ENCODE peak calls at places on chromosome 5, in six cellular contexts. S, G, Z, C, J and P are unnamed samples.

GRCh38 chr5:41097642-41098041 is 26.5 kb upstream of the MROH2B start:
- DNase-seq in S (no peak), G (no peak), Z (no peak), C (no peak), J (no peak), P (no peak)

GRCh38 chr5:17314907-17315471 is 97.6 kb downstream of the BASP1 start:
- DNase-seq in S (no peak), G (no peak), Z (peak), C (no peak), J (no peak), P (no peak)

GRCh38 chr5:72320022-72320898 is at the start of the genes MRPS27 and PTCD2:
- DNase-seq in S (peak), G (peak), Z (peak), C (peak), J (peak), P (peak)

GRCh38 chr5:172642046-172642409 is 965 bp downstream of the NEURL1B start:
- DNase-seq in S (no peak), G (no peak), Z (no peak), C (no peak), J (no peak), P (no peak)

GRCh38 chr5:67300321-67300720 is 103.7 kb upstream of the CD180 start:
- DNase-seq in S (no peak), G (no peak), Z (no peak), C (no peak), J (no peak), P (no peak)

GRCh38 chr5:55692509-55692908 is 19.6 kb downstream of the SLC38A9 start:
- DNase-seq in S (no peak), G (peak), Z (no peak), C (no peak), J (no peak), P (no peak)

GRCh38 chr5:126235628-126236027 is 187.6 kb upstream of the GRAMD2B start:
- DNase-seq in S (no peak), G (no peak), Z (no peak), C (no peak), J (no peak), P (no peak)

GRCh38 chr5:63306909-63307308 is 655.3 kb downstream of the HTR1A start:
- DNase-seq in S (no peak), G (no peak), Z (no peak), C (no peak), J (no peak), P (no peak)

GRCh38 chr5:9380108-9380507 is 165.8 kb downstream of the SEMA5A start:
- DNase-seq in S (no peak), G (no peak), Z (no peak), C (no peak), J (no peak), P (no peak)

GRCh38 chr5:142811840-142812557 is 41.8 kb downstream of the ARHGAP26 start:
- DNase-seq in S (no peak), G (no peak), Z (no peak), C (no peak), J (no peak), P (peak)

GRCh38 chr5:78719504-78720233 is 71.1 kb upstream of the LHFPL2 start:
- DNase-seq in S (no peak), G (no peak), Z (no peak), C (no peak), J (no peak), P (no peak)

GRCh38 chr5:128378196-128378595 is 159.8 kb downstream of the FBN2 start:
- DNase-seq in S (no peak), G (no peak), Z (no peak), C (no peak), J (no peak), P (no peak)

GRCh38 chr5:65969539-65970393 is 43.4 kb downstream of the ERBIN start:
- DNase-seq in S (no peak), G (no peak), Z (no peak), C (no peak), J (no peak), P (no peak)

GRCh38 chr5:116068028-116068632 is 16.7 kb upstream of the COMMD10 start:
- DNase-seq in S (peak), G (peak), Z (no peak), C (no peak), J (peak), P (peak)

GRCh38 chr5:179762781-179763176 is 30.2 kb downstream of the MAML1 start:
- DNase-seq in S (no peak), G (no peak), Z (no peak), C (no peak), J (no peak), P (peak)

GRCh38 chr5:36495638-36496010 is 110.8 kb upstream of the SLC1A3 start:
- DNase-seq in S (no peak), G (no peak), Z (no peak), C (no peak), J (no peak), P (no peak)

GRCh38 chr5:56026863-56027300 is 32.1 kb upstream of the IL6ST start:
- DNase-seq in S (no peak), G (no peak), Z (peak), C (no peak), J (no peak), P (no peak)

GRCh38 chr5:11563822-11564221 is 340.4 kb downstream of the CTNND2 start:
- DNase-seq in S (no peak), G (peak), Z (no peak), C (no peak), J (no peak), P (no peak)

GRCh38 chr5:151270599-151270998 is 17.6 kb downstream of the GM2A start:
- DNase-seq in S (no peak), G (no peak), Z (peak), C (no peak), J (no peak), P (no peak)

GRCh38 chr5:34675857-34676256 is 19.7 kb downstream of the RAI14 start:
- DNase-seq in S (no peak), G (no peak), Z (no peak), C (no peak), J (no peak), P (no peak)

GRCh38 chr5:72378636-72379289 is 58.6 kb downstream of the PTCD2 start:
- DNase-seq in S (peak), G (no peak), Z (no peak), C (no peak), J (peak), P (no peak)

GRCh38 chr5:33721491-33722245 is 170.1 kb downstream of the ADAMTS12 start:
- DNase-seq in S (no peak), G (no peak), Z (no peak), C (no peak), J (no peak), P (no peak)

GRCh38 chr5:180161420-180162303 is 47.3 kb downstream of the RASGEF1C start:
- DNase-seq in S (peak), G (peak), Z (no peak), C (no peak), J (no peak), P (no peak)

GRCh38 chr5:59992206-59992605 is 98.7 kb upstream of the PDE4D start:
- DNase-seq in S (no peak), G (no peak), Z (no peak), C (no peak), J (no peak), P (no peak)

GRCh38 chr5:37121027-37121426 is 128.1 kb downstream of the CPLANE1 start:
- DNase-seq in S (no peak), G (no peak), Z (no peak), C (no peak), J (no peak), P (peak)

GRCh38 chr5:32559411-32559810 is 25.9 kb upstream of the SUB1 start:
- DNase-seq in S (no peak), G (no peak), Z (no peak), C (no peak), J (peak), P (no peak)

GRCh38 chr5:172035039-172035438 is 28.6 kb upstream of the FBXW11 start:
- DNase-seq in S (no peak), G (no peak), Z (peak), C (no peak), J (no peak), P (no peak)

GRCh38 chr5:53481354-53481886 is 991 bp downstream of the FST start:
- DNase-seq in S (no peak), G (no peak), Z (no peak), C (no peak), J (no peak), P (no peak)

GRCh38 chr5:149907828-149908227 is 36.8 kb downstream of the PDE6A start:
- DNase-seq in S (no peak), G (no peak), Z (no peak), C (no peak), J (no peak), P (no peak)

GRCh38 chr5:175896641-175897040 is 25.3 kb downstream of the CPLX2 start:
- DNase-seq in S (no peak), G (no peak), Z (no peak), C (no peak), J (no peak), P (no peak)

GRCh38 chr5:135027699-135028615 is 6.1 kb downstream of the PITX1 start:
- DNase-seq in S (peak), G (no peak), Z (no peak), C (peak), J (peak), P (no peak)

GRCh38 chr5:67221487-67222242 is 25.1 kb upstream of the CD180 start:
- DNase-seq in S (no peak), G (no peak), Z (no peak), C (no peak), J (no peak), P (no peak)

GRCh38 chr5:160079753-160080152 is 39.5 kb downstream of the PWWP2A start:
- DNase-seq in S (no peak), G (no peak), Z (no peak), C (no peak), J (no peak), P (no peak)

GRCh38 chr5:160083012-160083436 is 36.2 kb downstream of the PWWP2A start:
- DNase-seq in S (no peak), G (no peak), Z (no peak), C (no peak), J (no peak), P (no peak)

GRCh38 chr5:160083501-160083900 is 35.7 kb downstream of the PWWP2A start:
- DNase-seq in S (no peak), G (no peak), Z (no peak), C (no peak), J (no peak), P (no peak)

GRCh38 chr5:160082589-160082988 is 36.7 kb downstream of the PWWP2A start:
- DNase-seq in S (no peak), G (no peak), Z (no peak), C (no peak), J (no peak), P (no peak)

DNA sequence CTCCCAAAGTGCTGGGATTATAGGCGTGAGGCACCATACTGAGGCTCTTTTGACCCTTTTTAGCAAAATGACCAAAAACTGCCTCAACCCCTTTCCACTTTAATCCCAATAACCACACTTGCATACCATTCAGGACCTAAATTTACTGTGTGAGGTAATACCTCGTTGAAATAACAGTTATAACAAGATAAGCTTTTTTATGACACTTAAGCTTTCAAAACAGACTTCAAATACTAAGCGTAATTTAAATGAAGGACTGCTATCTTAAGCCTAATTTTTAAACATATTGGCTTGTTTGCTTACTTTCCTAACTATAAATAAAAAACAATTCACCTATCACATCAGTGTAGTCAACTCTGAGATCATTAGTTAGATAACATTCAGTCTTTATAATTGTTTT is 37.8 kb downstream of the PWWP2A start:
- DNase-seq in S (no peak), G (no peak), Z (no peak), C (no peak), J (no peak), P (no peak)
- TF ChIP-seq CTCF in S (no peak), G (no peak), Z (no peak), C (no peak), J (no peak), P (no peak)

DNA sequence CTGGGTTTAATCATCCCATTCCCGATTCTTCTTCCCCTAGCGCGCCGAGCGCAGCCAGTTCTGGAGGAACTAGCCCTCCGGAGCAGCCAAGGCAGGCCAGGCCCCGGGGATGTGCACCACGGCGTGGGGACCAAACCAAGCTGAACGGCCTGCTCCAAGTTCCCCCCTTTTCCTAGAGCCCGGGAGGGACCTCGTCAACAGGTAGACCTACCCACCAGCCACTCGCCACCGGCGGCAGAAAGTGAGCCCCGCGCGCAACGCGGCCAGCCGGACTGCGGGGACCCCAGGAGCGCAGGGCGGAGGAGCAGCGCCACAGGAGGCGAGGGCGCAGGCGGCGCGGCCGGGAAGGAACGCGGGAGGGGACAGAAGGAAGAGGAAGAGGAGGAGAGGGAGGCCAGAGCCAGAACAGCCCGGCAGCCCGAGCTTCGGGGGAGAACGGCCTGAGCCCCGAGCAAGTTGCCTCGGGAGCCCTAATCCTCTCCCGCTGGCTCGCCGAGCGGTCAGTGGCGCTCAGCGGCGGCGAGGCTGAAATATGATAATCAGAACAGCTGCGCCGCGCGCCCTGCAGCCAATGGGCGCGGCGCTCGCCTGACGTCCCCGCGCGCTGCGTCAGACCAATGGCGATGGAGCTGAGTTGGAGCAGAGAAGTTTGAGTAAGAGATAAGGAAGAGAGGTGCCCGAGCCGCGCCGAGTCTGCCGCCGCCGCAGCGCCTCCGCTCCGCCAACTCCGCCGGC is at the start of gene ISL1:
- DNase-seq in S (peak), G (no peak), Z (no peak), C (peak), J (no peak), P (no peak)
- TF ChIP-seq GABPA in S (no peak), G (no peak), Z (no peak), C (no peak), J (no peak), P (no peak)

GRCh38 chr5:158522761-158523160 is 577.0 kb downstream of the EBF1 start:
- DNase-seq in S (no peak), G (no peak), Z (no peak), C (no peak), J (no peak), P (no peak)
- H3K4me3 ChIP-seq in S (no peak), G (no peak), Z (no peak), C (no peak), J (no peak), P (no peak)

GRCh38 chr5:39489263-39489662 is 64.5 kb upstream of the DAB2 start:
- DNase-seq in S (no peak), G (no peak), Z (no peak), C (no peak), J (no peak), P (no peak)
- TF ChIP-seq CTCF in S (no peak), G (no peak), Z (no peak), C (no peak), J (no peak), P (no peak)

GRCh38 chr5:177303121-177303924 is at the start of the genes PRELID1 and RAB24:
- DNase-seq in S (peak), G (peak), Z (no peak), C (peak), J (peak), P (peak)

GRCh38 chr5:177302354-177303110 is 987 bp downstream of the RAB24 start:
- DNase-seq in S (peak), G (no peak), Z (no peak), C (no peak), J (peak), P (no peak)

GRCh38 chr5:177300971-177301370 is 2.5 kb downstream of the RAB24 start:
- DNase-seq in S (no peak), G (no peak), Z (no peak), C (no peak), J (no peak), P (no peak)

GRCh38 chr5:177300236-177300880 is 3.2 kb downstream of the RAB24 start:
- DNase-seq in S (no peak), G (no peak), Z (peak), C (no peak), J (peak), P (peak)

DNA sequence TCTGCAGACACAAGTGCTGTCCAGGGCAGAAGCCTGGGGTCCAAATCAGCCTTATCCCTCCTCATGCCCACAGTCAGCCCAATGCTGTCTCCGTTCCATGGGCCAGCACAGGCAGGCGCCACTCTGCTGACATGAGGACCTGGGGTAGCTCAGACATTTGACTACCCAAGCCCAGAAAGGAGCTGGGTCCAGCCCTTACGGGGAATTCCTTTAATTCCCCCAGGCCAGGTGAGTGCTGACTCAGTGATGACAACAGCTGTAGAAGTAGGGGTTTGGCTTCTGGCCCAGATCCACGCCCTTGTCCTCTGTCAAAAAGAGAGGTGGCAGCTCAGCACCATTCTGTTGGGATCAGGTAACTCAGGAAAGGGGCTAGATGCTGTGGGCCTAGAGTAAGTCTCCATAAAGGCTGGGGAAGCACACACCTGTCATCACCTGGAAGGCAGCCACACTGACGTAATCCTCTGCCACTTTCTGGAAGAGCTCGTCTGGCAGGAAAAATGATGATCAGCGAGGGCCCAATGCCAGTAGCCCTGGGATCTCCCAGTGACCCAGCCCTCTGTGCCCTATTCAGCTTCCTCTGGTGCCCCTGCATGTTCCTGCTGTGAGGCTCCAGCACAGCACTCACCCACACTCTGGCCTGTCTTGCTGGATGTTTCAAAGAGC is 1.9 kb downstream of the RAB24 start:
- DNase-seq in S (no peak), G (no peak), Z (no peak), C (no peak), J (no peak), P (no peak)
- TF ChIP-seq GABPA in S (no peak), G (no peak), Z (no peak), C (no peak), J (no peak), P (no peak)

DNA sequence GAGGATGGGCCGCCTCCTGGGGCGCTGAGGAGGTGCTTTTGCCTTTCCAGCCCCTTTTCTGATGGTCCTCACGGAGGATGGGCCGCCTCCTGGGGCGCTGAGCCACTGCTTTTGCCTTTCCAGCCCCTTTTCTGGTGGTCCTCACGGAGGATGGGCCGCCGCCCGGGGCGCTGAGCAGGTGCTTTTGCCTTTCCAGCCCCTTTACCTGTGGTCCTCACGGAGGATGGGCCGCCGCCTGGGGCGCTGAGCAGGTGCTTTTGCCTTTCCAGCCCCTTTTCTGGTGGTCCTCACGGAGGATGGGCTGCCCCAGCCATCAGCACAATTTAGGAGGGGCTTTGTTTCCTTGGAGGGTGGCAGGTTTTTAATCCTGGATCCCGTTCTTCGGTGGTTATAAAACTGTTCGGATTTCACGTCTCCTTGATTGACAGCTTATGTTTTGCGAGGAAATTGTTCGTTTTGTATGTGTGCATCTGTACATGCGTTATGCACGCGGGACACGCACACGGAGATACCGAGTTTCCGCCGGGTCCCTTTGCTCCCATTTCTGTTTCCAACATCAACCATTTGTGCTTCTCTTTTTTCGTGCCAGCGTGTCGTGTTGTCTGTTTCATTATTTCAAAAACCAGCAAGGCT is 34.7 kb upstream of the SLC9A3 start:
- DNase-seq in S (no peak), G (no peak), Z (no peak), C (no peak), J (no peak), P (no peak)
- H3K4me3 ChIP-seq in S (no peak), G (no peak), Z (no peak), C (no peak), J (no peak), P (no peak)

GRCh38 chr5:168989731-168990505 is 311.0 kb downstream of the SLIT3 start:
- DNase-seq in S (no peak), G (peak), Z (no peak), C (no peak), J (no peak), P (no peak)

GRCh38 chr5:168991991-168992390 is 308.9 kb downstream of the SLIT3 start:
- DNase-seq in S (no peak), G (no peak), Z (no peak), C (no peak), J (no peak), P (no peak)

GRCh38 chr5:168991311-168991710 is 309.6 kb downstream of the SLIT3 start:
- DNase-seq in S (no peak), G (no peak), Z (no peak), C (no peak), J (no peak), P (no peak)

GRCh38 chr5:168995024-168995423 is 305.9 kb downstream of the SLIT3 start:
- DNase-seq in S (no peak), G (peak), Z (no peak), C (no peak), J (no peak), P (no peak)

GRCh38 chr5:168992687-168993086 is 308.3 kb downstream of the SLIT3 start:
- DNase-seq in S (peak), G (peak), Z (no peak), C (peak), J (no peak), P (no peak)
- TF ChIP-seq CTCF in S (peak), G (peak), Z (no peak), C (peak), J (no peak), P (no peak)